ENCODE peak calls at places on chromosomes 11 and 22, in six cellular contexts. One of them, this sample, is unnamed.

GRCh38 chr11:133968300-133968699 is 11.5 kb upstream of the IGSF9B start:
- DNase-seq in aorta: no peak
- DNase-seq in Peyer's patch: no peak
- DNase-seq in lower lobe of right lung: no peak
- DNase-seq in naive thymus-derived CD4-positive, alpha-beta T cell: no peak
- DNase-seq in stomach: no peak
- DNase-seq in this sample: no peak

GRCh38 chr11:117822031-117822521 is 2.5 kb downstream of the FXYD2 start:
- DNase-seq in aorta: peak
- DNase-seq in Peyer's patch: peak
- DNase-seq in lower lobe of right lung: no peak
- DNase-seq in naive thymus-derived CD4-positive, alpha-beta T cell: peak
- DNase-seq in stomach: peak
- DNase-seq in this sample: peak

GRCh38 chr11:16456366-16456765 is 100.0 kb upstream of the SOX6 start:
- DNase-seq in aorta: no peak
- DNase-seq in Peyer's patch: no peak
- DNase-seq in lower lobe of right lung: no peak
- DNase-seq in naive thymus-derived CD4-positive, alpha-beta T cell: no peak
- DNase-seq in stomach: no peak
- DNase-seq in this sample: no peak

GRCh38 chr22:40533712-40534378 is 102.7 kb downstream of the MRTFA start:
- DNase-seq in aorta: no peak
- DNase-seq in Peyer's patch: no peak
- DNase-seq in lower lobe of right lung: no peak
- DNase-seq in naive thymus-derived CD4-positive, alpha-beta T cell: peak
- DNase-seq in stomach: no peak
- DNase-seq in this sample: no peak

GRCh38 chr22:20243545-20244249 is 24.4 kb downstream of the RTN4R start:
- DNase-seq in aorta: peak
- DNase-seq in Peyer's patch: no peak
- DNase-seq in lower lobe of right lung: peak
- DNase-seq in naive thymus-derived CD4-positive, alpha-beta T cell: peak
- DNase-seq in stomach: peak
- DNase-seq in this sample: peak

GRCh38 chr11:59418151-59418550 is 8.1 kb downstream of the OR5A2 start:
- DNase-seq in aorta: no peak
- DNase-seq in Peyer's patch: no peak
- DNase-seq in lower lobe of right lung: no peak
- DNase-seq in naive thymus-derived CD4-positive, alpha-beta T cell: no peak
- DNase-seq in stomach: no peak
- DNase-seq in this sample: no peak

GRCh38 chr22:34950480-34950879 is 115.5 kb upstream of the ISX start:
- DNase-seq in aorta: no peak
- DNase-seq in Peyer's patch: no peak
- DNase-seq in lower lobe of right lung: no peak
- DNase-seq in naive thymus-derived CD4-positive, alpha-beta T cell: no peak
- DNase-seq in stomach: no peak
- DNase-seq in this sample: no peak

GRCh38 chr11:94199367-94200130 is 70.9 kb downstream of the PANX1 start:
- DNase-seq in aorta: no peak
- DNase-seq in Peyer's patch: no peak
- DNase-seq in lower lobe of right lung: no peak
- DNase-seq in naive thymus-derived CD4-positive, alpha-beta T cell: no peak
- DNase-seq in stomach: no peak
- DNase-seq in this sample: no peak

GRCh38 chr22:37661160-37661924 is 2.8 kb downstream of the PDXP start:
- DNase-seq in aorta: no peak
- DNase-seq in Peyer's patch: no peak
- DNase-seq in lower lobe of right lung: no peak
- DNase-seq in naive thymus-derived CD4-positive, alpha-beta T cell: no peak
- DNase-seq in stomach: no peak
- DNase-seq in this sample: no peak

GRCh38 chr11:8168485-8169257 is at the start of gene RIC3:
- DNase-seq in aorta: peak
- DNase-seq in Peyer's patch: peak
- DNase-seq in lower lobe of right lung: peak
- DNase-seq in naive thymus-derived CD4-positive, alpha-beta T cell: peak
- DNase-seq in stomach: peak
- DNase-seq in this sample: peak

GRCh38 chr11:119322921-119323531 is 6.1 kb upstream of the MCAM start:
- DNase-seq in aorta: no peak
- DNase-seq in Peyer's patch: no peak
- DNase-seq in lower lobe of right lung: no peak
- DNase-seq in naive thymus-derived CD4-positive, alpha-beta T cell: no peak
- DNase-seq in stomach: no peak
- DNase-seq in this sample: no peak

GRCh38 chr22:26643368-26644100 is 13.9 kb upstream of the MIAT start:
- DNase-seq in aorta: no peak
- DNase-seq in Peyer's patch: no peak
- DNase-seq in lower lobe of right lung: no peak
- DNase-seq in naive thymus-derived CD4-positive, alpha-beta T cell: no peak
- DNase-seq in stomach: no peak
- DNase-seq in this sample: no peak

GRCh38 chr22:47552024-47552423 is 789.6 kb downstream of the TBC1D22A start:
- DNase-seq in aorta: peak
- DNase-seq in Peyer's patch: no peak
- DNase-seq in lower lobe of right lung: no peak
- DNase-seq in naive thymus-derived CD4-positive, alpha-beta T cell: no peak
- DNase-seq in stomach: no peak
- DNase-seq in this sample: no peak

GRCh38 chr11:26905368-26905767 is 88.5 kb upstream of the FIBIN start:
- DNase-seq in aorta: no peak
- DNase-seq in Peyer's patch: no peak
- DNase-seq in lower lobe of right lung: no peak
- DNase-seq in naive thymus-derived CD4-positive, alpha-beta T cell: no peak
- DNase-seq in stomach: no peak
- DNase-seq in this sample: no peak

GRCh38 chr11:92663539-92663938 is 305.9 kb upstream of the MTNR1B start:
- DNase-seq in aorta: no peak
- DNase-seq in Peyer's patch: no peak
- DNase-seq in lower lobe of right lung: no peak
- DNase-seq in naive thymus-derived CD4-positive, alpha-beta T cell: no peak
- DNase-seq in stomach: no peak
- DNase-seq in this sample: no peak

GRCh38 chr11:12212821-12213185 is 102.4 kb downstream of the MICAL2 start:
- DNase-seq in aorta: no peak
- DNase-seq in Peyer's patch: no peak
- DNase-seq in lower lobe of right lung: no peak
- DNase-seq in naive thymus-derived CD4-positive, alpha-beta T cell: no peak
- DNase-seq in stomach: no peak
- DNase-seq in this sample: no peak

GRCh38 chr11:69298778-69299461 is 5.0 kb downstream of the MYEOV start:
- DNase-seq in aorta: no peak
- DNase-seq in Peyer's patch: no peak
- DNase-seq in lower lobe of right lung: no peak
- DNase-seq in naive thymus-derived CD4-positive, alpha-beta T cell: no peak
- DNase-seq in stomach: no peak
- DNase-seq in this sample: peak

GRCh38 chr11:724063-724732 is 18.2 kb downstream of the EPS8L2 start:
- DNase-seq in aorta: no peak
- DNase-seq in Peyer's patch: no peak
- DNase-seq in lower lobe of right lung: no peak
- DNase-seq in naive thymus-derived CD4-positive, alpha-beta T cell: no peak
- DNase-seq in stomach: no peak
- DNase-seq in this sample: no peak

DNA sequence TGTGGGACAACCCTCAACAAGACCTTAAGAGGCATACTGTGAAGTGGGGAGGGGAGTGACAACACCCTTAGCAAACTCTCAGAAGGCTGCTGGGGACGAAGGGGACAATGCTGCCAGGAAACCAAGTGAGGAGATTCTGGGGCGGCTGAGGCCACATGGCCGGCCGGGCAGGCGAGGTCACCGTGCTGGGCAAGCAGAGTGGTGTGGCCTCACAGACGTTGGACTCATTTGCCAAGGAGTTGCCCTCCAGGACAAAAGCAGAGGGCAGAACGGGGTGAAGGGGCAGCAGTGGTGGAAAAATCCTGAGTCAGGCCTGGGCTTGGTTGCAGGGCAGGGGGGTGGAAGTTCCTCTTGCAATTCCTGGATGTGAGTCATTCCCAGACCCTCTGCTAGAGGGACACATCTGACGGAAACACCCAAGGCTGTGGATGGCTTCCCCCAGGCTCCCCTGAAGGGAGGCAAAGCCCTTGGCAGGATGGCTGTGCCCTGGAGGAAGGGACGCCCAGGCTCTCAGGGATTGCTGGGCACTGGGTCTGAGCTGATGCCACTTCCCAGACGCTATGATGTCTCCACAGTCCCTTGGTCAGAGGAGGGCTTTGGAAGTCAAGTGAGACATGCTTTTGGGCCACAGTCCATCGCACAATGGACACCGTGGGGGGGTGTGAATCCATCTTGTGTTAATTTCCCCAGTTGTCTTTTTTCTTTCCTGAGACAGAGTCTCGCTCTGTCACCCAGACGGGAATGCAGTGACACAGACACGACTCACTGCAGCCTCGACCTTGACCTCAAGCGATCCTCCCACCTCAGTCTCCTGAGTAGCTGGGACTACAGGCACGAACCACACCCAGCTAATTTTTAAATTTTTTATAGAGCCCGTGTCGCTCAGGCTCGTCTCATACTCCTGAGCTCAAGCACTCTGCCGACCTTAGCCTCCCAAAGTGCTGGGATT is 16.2 kb upstream of the SHANK3 start:
- DNase-seq in aorta: peak
- DNase-seq in Peyer's patch: no peak
- DNase-seq in lower lobe of right lung: peak
- DNase-seq in naive thymus-derived CD4-positive, alpha-beta T cell: no peak
- DNase-seq in stomach: no peak
- DNase-seq in this sample: peak
- H3K27ac ChIP-seq in aorta: no peak
- H3K27ac ChIP-seq in Peyer's patch: no peak
- H3K27ac ChIP-seq in lower lobe of right lung: peak
- H3K27ac ChIP-seq in naive thymus-derived CD4-positive, alpha-beta T cell: no peak
- H3K27ac ChIP-seq in stomach: peak
- H3K27ac ChIP-seq in this sample: peak

DNA sequence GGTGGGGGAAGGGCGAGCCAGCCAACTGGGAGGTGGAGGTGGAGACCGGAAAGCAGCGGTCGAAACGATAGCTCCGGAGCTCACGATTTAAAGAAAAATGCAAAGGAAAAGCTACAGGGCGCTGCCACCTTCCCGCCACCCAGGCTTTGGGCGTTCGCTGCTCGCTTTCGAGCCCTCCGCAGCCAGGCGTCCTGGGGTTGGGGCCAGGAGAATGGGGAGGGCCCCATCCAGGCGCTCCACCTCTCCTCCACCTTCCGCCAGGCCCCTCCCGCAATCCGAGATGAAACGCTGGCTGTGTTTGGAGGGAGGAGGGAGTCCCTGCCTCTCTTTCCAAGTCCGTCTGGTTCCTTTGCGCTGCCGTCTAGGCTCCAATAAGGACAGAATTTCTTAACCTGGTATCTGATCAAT is 452 bp upstream of the ABTB2 start:
- DNase-seq in aorta: peak
- DNase-seq in Peyer's patch: no peak
- DNase-seq in lower lobe of right lung: no peak
- DNase-seq in naive thymus-derived CD4-positive, alpha-beta T cell: peak
- DNase-seq in stomach: peak
- DNase-seq in this sample: peak
- H3K27ac ChIP-seq in aorta: peak
- H3K27ac ChIP-seq in Peyer's patch: peak
- H3K27ac ChIP-seq in lower lobe of right lung: peak
- H3K27ac ChIP-seq in naive thymus-derived CD4-positive, alpha-beta T cell: peak
- H3K27ac ChIP-seq in stomach: peak
- H3K27ac ChIP-seq in this sample: peak

DNA sequence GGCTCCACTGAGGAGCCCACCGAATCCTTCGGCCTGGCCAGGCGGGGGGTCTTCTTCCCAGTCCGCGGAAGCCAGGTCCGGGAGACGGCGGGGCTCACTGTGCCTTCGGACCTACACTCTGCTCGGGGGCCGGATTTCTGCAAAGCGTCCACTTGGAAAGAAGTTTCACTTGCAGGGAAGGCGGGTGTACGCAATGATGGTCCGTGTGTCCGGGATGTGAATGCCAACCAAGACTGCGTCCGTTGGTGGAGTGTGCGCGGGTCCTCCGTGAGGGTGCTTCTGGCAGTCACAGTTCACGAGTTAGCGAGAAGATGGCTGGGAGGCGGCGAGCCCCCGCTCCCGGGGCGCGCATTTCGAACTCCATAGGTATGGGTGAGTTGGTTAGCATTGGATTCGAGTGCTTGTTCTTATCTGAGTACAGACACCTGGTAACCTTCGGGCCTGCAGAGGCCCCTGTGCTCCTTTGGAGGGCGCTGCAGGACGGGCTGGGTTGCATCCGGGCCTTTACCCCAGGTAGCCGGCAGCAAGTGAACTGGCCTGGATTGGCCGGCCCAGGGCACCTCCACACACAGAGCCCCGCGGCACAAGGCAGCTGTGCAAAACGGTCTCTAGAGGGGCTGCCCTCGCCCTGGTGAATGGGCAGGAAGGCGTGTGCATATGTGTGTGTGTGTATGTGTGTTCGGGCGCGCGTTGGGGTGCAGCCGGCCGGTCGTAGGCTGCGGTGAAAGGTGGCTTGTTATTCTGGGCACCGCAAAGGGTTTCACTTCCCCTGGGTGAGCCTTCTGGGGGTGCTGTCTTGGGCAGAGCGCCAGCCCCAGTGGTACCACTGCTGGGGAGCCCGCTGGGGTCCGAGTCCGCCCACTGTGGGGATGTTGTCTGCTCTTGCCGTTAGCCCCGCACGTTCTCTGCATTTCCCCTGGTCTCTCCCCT is 13.3 kb upstream of the CYP2R1 start:
- DNase-seq in aorta: peak
- DNase-seq in Peyer's patch: peak
- DNase-seq in lower lobe of right lung: peak
- DNase-seq in naive thymus-derived CD4-positive, alpha-beta T cell: peak
- DNase-seq in stomach: peak
- DNase-seq in this sample: peak
- H3K27ac ChIP-seq in aorta: no peak
- H3K27ac ChIP-seq in Peyer's patch: peak
- H3K27ac ChIP-seq in lower lobe of right lung: peak
- H3K27ac ChIP-seq in naive thymus-derived CD4-positive, alpha-beta T cell: peak
- H3K27ac ChIP-seq in stomach: peak
- H3K27ac ChIP-seq in this sample: no peak

DNA sequence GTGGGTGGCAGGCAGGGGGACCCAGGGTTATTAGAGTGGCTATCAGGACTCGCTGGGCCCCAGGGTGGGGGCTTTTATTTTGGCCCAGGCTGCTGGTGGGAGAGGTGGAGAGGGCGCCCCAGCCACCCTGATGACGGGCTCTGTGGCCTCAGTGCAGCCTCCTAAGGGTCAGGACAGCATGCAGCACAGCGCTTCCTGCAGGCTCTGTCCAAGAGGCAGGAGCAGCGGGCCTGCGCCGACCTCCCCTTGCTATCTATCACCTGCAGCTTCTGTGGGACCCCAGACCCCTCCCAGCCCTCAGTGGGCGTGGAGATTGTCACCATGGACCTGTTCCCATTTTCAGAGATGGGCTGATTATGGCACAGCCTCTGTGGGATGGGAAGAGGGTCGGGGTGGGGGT is 54.3 kb upstream of the PPARA start:
- DNase-seq in aorta: no peak
- DNase-seq in Peyer's patch: no peak
- DNase-seq in lower lobe of right lung: no peak
- DNase-seq in naive thymus-derived CD4-positive, alpha-beta T cell: no peak
- DNase-seq in stomach: no peak
- DNase-seq in this sample: no peak
- H3K27ac ChIP-seq in aorta: no peak
- H3K27ac ChIP-seq in Peyer's patch: no peak
- H3K27ac ChIP-seq in lower lobe of right lung: no peak
- H3K27ac ChIP-seq in naive thymus-derived CD4-positive, alpha-beta T cell: no peak
- H3K27ac ChIP-seq in stomach: peak
- H3K27ac ChIP-seq in this sample: peak